ENCODE peak calls at places on chromosomes 2 and 18, in five cellular contexts. B, J, G, W and A are unnamed samples.

GRCh38 chr2:17719562-17720371 is 33.8 kb downstream of the SMC6 start:
- DNase-seq in B (no peak), J (no peak), G (peak; percentile 24), W (no peak), A (no peak)

GRCh38 chr18:57595347-57595746 is 8.8 kb upstream of the FECH start:
- DNase-seq in B (no peak), J (no peak), G (no peak), W (no peak), A (no peak)

GRCh38 chr2:101720732-101721131 is 23.2 kb downstream of the MAP4K4 start:
- DNase-seq in B (no peak), J (no peak), G (no peak), W (no peak), A (no peak)

GRCh38 chr2:241813080-241813805 is 4.2 kb downstream of the NEU4 start:
- DNase-seq in B (peak; percentile 24), J (no peak), G (peak; percentile 21), W (no peak), A (no peak)

GRCh38 chr2:219404954-219405353 is 13.2 kb upstream of the DES start:
- DNase-seq in B (peak; percentile 75), J (no peak), G (no peak), W (no peak), A (no peak)

GRCh38 chr18:2411381-2411977 is 159.8 kb downstream of the METTL4 start:
- DNase-seq in B (no peak), J (no peak), G (no peak), W (peak; percentile 34), A (peak; percentile 26)

GRCh38 chr2:64402876-64403275 is 51.1 kb upstream of the LGALSL start:
- DNase-seq in B (no peak), J (no peak), G (no peak), W (peak; percentile 32), A (no peak)

GRCh38 chr18:44884446-44884845 is 203.8 kb downstream of the SETBP1 start:
- DNase-seq in B (no peak), J (no peak), G (no peak), W (no peak), A (no peak)

GRCh38 chr2:151258121-151258520 is 3.5 kb downstream of the RBM43 start:
- DNase-seq in B (no peak), J (peak; percentile 37), G (no peak), W (peak; percentile 72), A (no peak)

GRCh38 chr18:74430811-74431571 is 26.1 kb downstream of the DIPK1C start:
- DNase-seq in B (no peak), J (no peak), G (no peak), W (no peak), A (no peak)

GRCh38 chr2:189204322-189204941 is 24.9 kb upstream of the COL5A2 start:
- DNase-seq in B (no peak), J (no peak), G (no peak), W (no peak), A (no peak)

GRCh38 chr2:64491426-64491825 is 32.7 kb upstream of the AFTPH start:
- DNase-seq in B (no peak), J (no peak), G (no peak), W (peak; percentile 9), A (no peak)

GRCh38 chr18:22314406-22314805 is 103.3 kb downstream of the CTAGE1 start:
- DNase-seq in B (no peak), J (no peak), G (no peak), W (peak; percentile 97), A (no peak)

GRCh38 chr2:240567137-240567871 is 980 bp upstream of the RNPEPL1 start:
- DNase-seq in B (peak; percentile 10), J (peak; percentile 18), G (peak; percentile 41), W (no peak), A (no peak)

GRCh38 chr2:36611316-36611990 is 13.5 kb upstream of the FEZ2 start:
- DNase-seq in B (no peak), J (no peak), G (no peak), W (no peak), A (no peak)

GRCh38 chr2:167833294-167833693 is 414.1 kb downstream of the STK39 start:
- DNase-seq in B (no peak), J (no peak), G (no peak), W (no peak), A (no peak)

GRCh38 chr2:238582159-238582558 is 155.4 kb downstream of the ASB1 start:
- DNase-seq in B (no peak), J (no peak), G (no peak), W (peak; percentile 32), A (no peak)

GRCh38 chr2:206225435-206226232 is 48.8 kb upstream of the ZDBF2 start:
- DNase-seq in B (no peak), J (no peak), G (no peak), W (no peak), A (no peak)

GRCh38 chr2:218516614-218517013 is 51.5 kb downstream of the USP37 start:
- DNase-seq in B (no peak), J (no peak), G (peak; percentile 15), W (peak; percentile 2), A (no peak)

GRCh38 chr18:68314403-68314802 is 400.5 kb downstream of the TMX3 start:
- DNase-seq in B (no peak), J (no peak), G (no peak), W (peak; percentile 20), A (no peak)

GRCh38 chr2:159715451-159715850 is 3.1 kb downstream of the MARCHF7 start:
- DNase-seq in B (no peak), J (no peak), G (no peak), W (no peak), A (no peak)

GRCh38 chr18:48629730-48630324 is 91.0 kb downstream of the CTIF start:
- DNase-seq in B (no peak), J (peak; percentile 54), G (peak; percentile 41), W (peak; percentile 99), A (peak; percentile 86)

GRCh38 chr18:7728297-7728696 is 161.2 kb downstream of the PTPRM start:
- DNase-seq in B (no peak), J (no peak), G (no peak), W (no peak), A (no peak)

GRCh38 chr2:152825834-152826233 is 107.4 kb downstream of the ARL6IP6 start:
- DNase-seq in B (no peak), J (no peak), G (no peak), W (no peak), A (no peak)

GRCh38 chr2:41947701-41948396 is 100.0 kb upstream of the PKDCC start:
- DNase-seq in B (peak; percentile 68), J (no peak), G (peak; percentile 81), W (no peak), A (no peak)

GRCh38 chr18:78144669-78145068 is 834.9 kb upstream of the SALL3 start:
- DNase-seq in B (no peak), J (no peak), G (no peak), W (no peak), A (no peak)

GRCh38 chr18:64372850-64373249 is 224.0 kb upstream of the LINC00305 start:
- DNase-seq in B (no peak), J (no peak), G (no peak), W (no peak), A (no peak)

GRCh38 chr2:212815453-212815852 is 276.9 kb upstream of the ERBB4 start:
- DNase-seq in B (no peak), J (no peak), G (no peak), W (no peak), A (no peak)

GRCh38 chr2:86087936-86088850 is 17.5 kb downstream of the POLR1A start:
- DNase-seq in B (no peak), J (no peak), G (peak; percentile 49), W (no peak), A (no peak)
- TF ChIP-seq CTCF in B (no peak), J (no peak), G (peak; percentile 64), W (peak; percentile 68), A (peak; percentile 40)

GRCh38 chr18:12408247-12408869 is 629 bp downstream of the PRELID3A start:
- DNase-seq in B (no peak), J (no peak), G (peak; percentile 34), W (no peak), A (no peak)

GRCh38 chr18:12403601-12404506 is 3.9 kb upstream of the PRELID3A start:
- DNase-seq in B (no peak), J (no peak), G (no peak), W (peak; percentile 88), A (peak; percentile 71)

GRCh38 chr18:12409466-12409865 is 1.7 kb downstream of the PRELID3A start:
- DNase-seq in B (no peak), J (no peak), G (peak; percentile 34), W (no peak), A (peak; percentile 31)

GRCh38 chr18:12405066-12405465 is 2.7 kb upstream of the PRELID3A start:
- DNase-seq in B (no peak), J (no peak), G (no peak), W (no peak), A (no peak)

GRCh38 chr18:12406376-12407111 is 1.2 kb upstream of the PRELID3A start:
- DNase-seq in B (no peak), J (no peak), G (no peak), W (no peak), A (no peak)
- H3K4me3 ChIP-seq in B (no peak overlapping the region), J (no peak overlapping the region), G (no peak overlapping the region), W (no peak overlapping the region), A (no peak overlapping the region)

DNA sequence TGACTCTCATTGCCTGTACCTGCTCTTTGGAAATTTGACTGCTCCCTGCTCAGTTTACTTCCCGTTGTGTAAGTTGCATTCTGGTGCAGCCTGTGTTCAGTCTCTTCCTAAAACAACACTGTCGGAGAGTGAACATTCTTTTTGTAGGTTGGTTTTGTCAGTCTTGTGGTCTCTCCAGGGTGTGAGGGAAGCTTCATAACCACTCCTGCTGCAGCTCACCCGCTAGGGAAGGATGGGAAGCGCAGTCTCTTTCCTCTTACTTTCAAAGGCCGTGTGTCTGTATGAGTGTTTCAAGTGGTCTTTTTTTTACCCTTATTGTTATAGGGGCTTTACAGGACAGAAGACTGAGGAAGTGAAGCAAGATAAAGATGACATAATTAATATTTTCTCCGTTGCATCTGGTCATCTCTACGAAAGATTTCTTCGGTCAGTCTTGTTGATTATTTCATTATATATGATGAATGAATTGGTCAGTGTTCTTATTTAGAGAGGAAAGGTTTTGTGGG is 87.2 kb downstream of the UGGT1 start:
- DNase-seq in B (no peak), J (no peak), G (no peak), W (no peak), A (no peak)
- H3K36me3 ChIP-seq in B (peaks cover 19% of the 10 kb centered on the region), J (peaks cover 19% of the 10 kb centered on the region), G (peaks cover 75% of the 10 kb centered on the region), W (peaks cover 57% of the 10 kb centered on the region), A (peaks cover 1% of the 10 kb centered on the region)

DNA sequence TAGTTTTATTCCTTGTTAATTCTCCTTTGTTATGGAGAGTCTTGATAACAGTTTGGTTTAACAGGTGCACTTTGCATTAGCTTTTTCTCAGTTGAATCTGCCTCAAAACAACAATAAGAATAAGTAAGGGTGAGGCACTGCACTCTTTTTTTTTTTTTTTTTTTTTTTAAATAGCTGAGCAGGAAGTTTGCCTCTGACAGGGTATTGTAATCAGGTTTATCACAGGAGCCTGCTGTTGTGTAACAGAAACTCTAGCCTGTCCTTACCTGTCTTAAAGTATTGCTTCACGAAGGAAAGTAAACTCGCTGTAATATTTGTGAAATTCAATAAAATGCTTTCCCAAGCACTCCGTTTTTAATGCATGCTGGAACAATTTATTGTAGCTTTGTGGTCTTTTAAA is 52.4 kb downstream of the TAF1B start:
- DNase-seq in B (no peak), J (no peak), G (no peak), W (no peak), A (no peak)
- TF ChIP-seq CTCF in B (no peak), J (no peak), G (no peak), W (no peak), A (no peak)

GRCh38 chr2:97718051-97718882 is 4.9 kb downstream of the ZAP70 start:
- DNase-seq in B (no peak), J (no peak), G (no peak), W (no peak), A (no peak)
- H3K4me3 ChIP-seq in B (no peak overlapping the region), J (no peak overlapping the region), G (no peak overlapping the region), W (no peak overlapping the region), A (no peak overlapping the region)